ENCODE peak calls at places on chromosomes 6 and 20, in eight cellular contexts. J, S, Q, T, E, P, M and H are unnamed samples.

GRCh38 chr6:131062245-131063027 is 609 bp downstream of the EPB41L2 start:
- DNase-seq in J (peak), S (peak), Q (no peak), T (no peak), E (no peak), P (peak), M (peak), H (peak)

GRCh38 chr6:68239034-68239433 is 396.0 kb upstream of the ADGRB3 start:
- DNase-seq in J (no peak), S (no peak), Q (no peak), T (no peak), E (no peak), P (no peak), M (no peak), H (no peak)

GRCh38 chr20:47272893-47273590 is 83.5 kb downstream of the ZMYND8 start:
- DNase-seq in J (peak), S (peak), Q (no peak), T (peak), E (no peak), P (no peak), M (peak), H (peak)

GRCh38 chr20:61980647-61981583 is 84.8 kb downstream of the TAF4 start:
- DNase-seq in J (no peak), S (no peak), Q (peak), T (peak), E (no peak), P (peak), M (peak), H (no peak)

GRCh38 chr20:19583532-19584175 is 174.4 kb upstream of the RIN2 start:
- DNase-seq in J (peak), S (peak), Q (peak), T (peak), E (no peak), P (peak), M (peak), H (peak)

GRCh38 chr20:46126440-46127056 is 8.4 kb downstream of the CD40 start:
- DNase-seq in J (no peak), S (no peak), Q (no peak), T (no peak), E (no peak), P (no peak), M (no peak), H (no peak)

GRCh38 chr6:16316741-16317251 is 78.4 kb downstream of the GMPR start:
- DNase-seq in J (peak), S (peak), Q (no peak), T (no peak), E (no peak), P (no peak), M (peak), H (peak)

GRCh38 chr6:14038636-14039035 is 78.9 kb upstream of the CD83 start:
- DNase-seq in J (no peak), S (no peak), Q (no peak), T (no peak), E (no peak), P (no peak), M (no peak), H (no peak)

GRCh38 chr6:109117346-109118035 is 22.2 kb downstream of the CEP57L1 start:
- DNase-seq in J (no peak), S (no peak), Q (no peak), T (no peak), E (no peak), P (no peak), M (no peak), H (no peak)

GRCh38 chr20:33791021-33791420 is 20.1 kb upstream of the CHMP4B start:
- DNase-seq in J (no peak), S (no peak), Q (no peak), T (no peak), E (no peak), P (no peak), M (no peak), H (no peak)

GRCh38 chr6:160248538-160248937 is 10.1 kb downstream of the SLC22A2 start:
- DNase-seq in J (no peak), S (no peak), Q (no peak), T (no peak), E (no peak), P (no peak), M (no peak), H (no peak)

GRCh38 chr20:24479106-24479505 is 9.7 kb downstream of the SYNDIG1 start:
- DNase-seq in J (no peak), S (no peak), Q (no peak), T (no peak), E (no peak), P (no peak), M (no peak), H (no peak)

GRCh38 chr6:110537208-110538123 is 61.1 kb upstream of the SLC22A16 start:
- DNase-seq in J (peak), S (no peak), Q (no peak), T (peak), E (no peak), P (no peak), M (no peak), H (no peak)
- H3K27ac ChIP-seq in J (peak), S (peak), Q (no peak), T (peak), E (peak), P (peak), M (no peak), H (no peak)

DNA sequence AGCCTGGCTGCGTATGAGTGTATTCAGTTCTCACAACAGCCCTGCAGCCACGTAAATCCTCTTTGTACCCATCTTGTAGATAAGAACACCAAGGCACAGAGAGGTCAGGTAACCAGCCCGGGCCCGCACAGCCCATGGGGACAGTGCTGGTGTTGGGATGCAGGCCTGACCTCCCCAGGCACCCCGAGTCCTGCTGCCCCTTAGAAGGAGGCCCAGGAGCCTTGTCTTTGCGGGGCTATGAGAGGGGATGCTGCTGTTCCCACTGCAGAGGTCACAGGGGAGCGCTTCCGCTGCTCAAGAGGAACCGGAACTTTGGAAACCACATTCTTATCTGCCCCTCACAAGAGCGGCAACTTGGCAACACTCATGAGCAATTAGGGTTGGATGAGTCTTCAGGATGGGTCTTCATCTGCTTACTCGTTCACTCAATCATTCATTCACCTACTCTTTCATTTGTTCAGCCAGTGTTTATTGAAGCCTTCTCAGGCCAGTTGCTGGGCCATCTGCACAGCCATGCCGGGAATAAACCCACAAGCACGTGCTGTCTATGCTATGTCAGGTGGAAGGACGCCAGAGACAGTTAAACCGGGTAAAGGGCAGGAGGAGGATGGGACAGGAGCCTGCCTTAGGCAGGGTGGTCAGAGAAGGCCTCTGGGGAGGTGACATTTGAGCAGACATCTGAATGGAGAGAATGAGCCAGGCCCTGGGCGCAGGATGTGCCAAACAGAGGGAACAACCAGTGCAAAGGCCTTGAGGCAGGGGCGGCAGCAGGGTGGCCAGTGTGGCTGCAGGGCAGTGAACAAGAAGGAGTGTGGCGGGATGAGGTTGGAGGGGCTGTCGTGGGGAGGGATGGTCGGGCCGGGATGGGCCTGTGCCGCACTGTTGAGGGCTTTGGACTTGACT is 60.8 kb downstream of the RBM38 start:
- DNase-seq in J (no peak), S (no peak), Q (no peak), T (no peak), E (no peak), P (no peak), M (no peak), H (no peak)
- H3K27ac ChIP-seq in J (no peak), S (no peak), Q (peak), T (no peak), E (no peak), P (no peak), M (no peak), H (no peak)

GRCh38 chr6:4916954-4917561 is 86.8 kb downstream of the RPP40 start:
- DNase-seq in J (no peak), S (no peak), Q (no peak), T (no peak), E (no peak), P (no peak), M (no peak), H (no peak)

GRCh38 chr6:4912559-4912958 is 91.3 kb downstream of the RPP40 start:
- DNase-seq in J (no peak), S (no peak), Q (no peak), T (no peak), E (no peak), P (no peak), M (peak), H (no peak)

GRCh38 chr6:4913705-4914411 is 90.0 kb downstream of the RPP40 start:
- DNase-seq in J (no peak), S (no peak), Q (no peak), T (no peak), E (no peak), P (no peak), M (no peak), H (no peak)

GRCh38 chr6:4910060-4910746 is 93.6 kb downstream of the RPP40 start:
- DNase-seq in J (no peak), S (no peak), Q (no peak), T (no peak), E (no peak), P (peak), M (no peak), H (no peak)

GRCh38 chr6:4914412-4915159 is 89.3 kb downstream of the RPP40 start:
- DNase-seq in J (no peak), S (no peak), Q (no peak), T (no peak), E (no peak), P (no peak), M (no peak), H (no peak)
- H3K27ac ChIP-seq in J (no peak), S (no peak), Q (no peak), T (no peak), E (no peak), P (no peak), M (no peak), H (no peak)

DNA sequence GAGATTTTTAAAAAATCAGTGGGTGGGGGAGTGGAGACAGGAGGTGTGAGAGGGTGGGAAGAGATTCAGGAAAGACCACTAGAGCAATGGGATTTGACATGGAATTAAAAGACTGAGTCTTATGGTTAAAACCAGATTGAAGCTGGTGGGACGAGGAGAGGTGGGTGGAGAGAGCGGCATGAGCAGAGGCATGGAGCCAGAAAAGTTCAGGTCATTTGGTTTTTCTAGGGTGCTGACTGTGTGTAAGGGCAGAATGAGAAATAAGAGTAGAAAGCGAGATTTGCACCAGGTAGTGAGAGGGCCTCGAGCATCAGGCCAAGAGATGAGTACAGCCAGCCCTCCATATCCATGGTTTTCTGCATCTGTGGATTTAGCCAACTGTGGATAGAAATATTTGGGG is 121.3 kb downstream of the TCP11 start:
- DNase-seq in J (no peak), S (no peak), Q (no peak), T (no peak), E (no peak), P (no peak), M (no peak), H (no peak)
- H3K27ac ChIP-seq in J (no peak), S (peak), Q (no peak), T (no peak), E (peak), P (peak), M (no peak), H (no peak)

GRCh38 chr20:854601-855000 is 21.1 kb downstream of the FAM110A start:
- DNase-seq in J (no peak), S (no peak), Q (no peak), T (no peak), E (no peak), P (no peak), M (no peak), H (no peak)

GRCh38 chr20:858011-858410 is 24.5 kb downstream of the FAM110A start:
- DNase-seq in J (no peak), S (no peak), Q (no peak), T (no peak), E (no peak), P (no peak), M (no peak), H (no peak)

GRCh38 chr20:853406-853996 is 20.0 kb downstream of the FAM110A start:
- DNase-seq in J (no peak), S (no peak), Q (no peak), T (no peak), E (no peak), P (no peak), M (no peak), H (no peak)

GRCh38 chr20:856361-856775 is 22.9 kb downstream of the FAM110A start:
- DNase-seq in J (peak), S (no peak), Q (no peak), T (peak), E (no peak), P (no peak), M (no peak), H (no peak)

GRCh38 chr20:855466-856360 is 22.2 kb downstream of the FAM110A start:
- DNase-seq in J (no peak), S (no peak), Q (no peak), T (no peak), E (no peak), P (no peak), M (no peak), H (no peak)
- H3K27ac ChIP-seq in J (peak), S (no peak), Q (no peak), T (no peak), E (peak), P (no peak), M (no peak), H (no peak)